ENCODE peak calls at places on chromosome 6, in ten cellular contexts. One of them, this sample, is unnamed.
A peak's percentile ranks its signal among the peaks of the same experiment; 100 is the strongest.

GRCh38 chr6:3751019-3751729 is at the start of gene PXDC1:
- DNase-seq in cardiac fibroblast: no peak
- DNase-seq in left ventricle myocardium superior: peak; percentile 54
- DNase-seq in HuH-7: peak; percentile 17
- DNase-seq in NCI-H524: no peak
- DNase-seq in activated CD4-positive, CD25-positive, alpha-beta regulatory T cell: no peak
- DNase-seq in HFFc6: no peak
- DNase-seq in activated naive CD8-positive, alpha-beta T cell treated with anti-CD3 and anti-CD28 coated beads, Interleukin-2, amount 50 U/mL, for 24 hours: peak; percentile 16
- DNase-seq in NCI-H774: no peak
- DNase-seq in HTR-8/SVneo: no peak
- DNase-seq in this sample: no peak

GRCh38 chr6:14038636-14039035 is 78.9 kb upstream of the CD83 start:
- DNase-seq in left ventricle myocardium superior: no peak
- DNase-seq in HTR-8/SVneo: no peak
- DNase-seq in HFFc6: no peak
- DNase-seq in cardiac fibroblast: peak; percentile 16
- DNase-seq in NCI-H774: peak; percentile 54
- DNase-seq in NCI-H524: peak; percentile 54
- DNase-seq in HuH-7: no peak
- DNase-seq in activated CD4-positive, CD25-positive, alpha-beta regulatory T cell: no peak
- DNase-seq in activated naive CD8-positive, alpha-beta T cell treated with anti-CD3 and anti-CD28 coated beads, Interleukin-2, amount 50 U/mL, for 24 hours: no peak
- DNase-seq in this sample: no peak

GRCh38 chr6:28880894-28881780 is 42.6 kb downstream of the TRIM27 start:
- DNase-seq in activated naive CD8-positive, alpha-beta T cell treated with anti-CD3 and anti-CD28 coated beads, Interleukin-2, amount 50 U/mL, for 24 hours: peak; percentile 81
- DNase-seq in HuH-7: no peak
- DNase-seq in cardiac fibroblast: peak; percentile 80
- DNase-seq in NCI-H774: peak; percentile 68
- DNase-seq in activated CD4-positive, CD25-positive, alpha-beta regulatory T cell: peak; percentile 55
- DNase-seq in NCI-H524: peak; percentile 78
- DNase-seq in HFFc6: peak; percentile 65
- DNase-seq in HTR-8/SVneo: no peak
- DNase-seq in left ventricle myocardium superior: peak; percentile 69
- DNase-seq in this sample: no peak

GRCh38 chr6:73942581-73942980 is 246.6 kb downstream of the CD109 start:
- DNase-seq in activated CD4-positive, CD25-positive, alpha-beta regulatory T cell: no peak
- DNase-seq in left ventricle myocardium superior: no peak
- DNase-seq in HTR-8/SVneo: no peak
- DNase-seq in activated naive CD8-positive, alpha-beta T cell treated with anti-CD3 and anti-CD28 coated beads, Interleukin-2, amount 50 U/mL, for 24 hours: no peak
- DNase-seq in NCI-H524: peak; percentile 30
- DNase-seq in NCI-H774: no peak
- DNase-seq in HuH-7: no peak
- DNase-seq in HFFc6: peak; percentile 80
- DNase-seq in cardiac fibroblast: no peak
- DNase-seq in this sample: no peak

GRCh38 chr6:134424131-134424794 is 106.4 kb upstream of the SGK1 start:
- DNase-seq in HFFc6: no peak
- DNase-seq in NCI-H524: no peak
- DNase-seq in HTR-8/SVneo: no peak
- DNase-seq in activated naive CD8-positive, alpha-beta T cell treated with anti-CD3 and anti-CD28 coated beads, Interleukin-2, amount 50 U/mL, for 24 hours: no peak
- DNase-seq in NCI-H774: no peak
- DNase-seq in activated CD4-positive, CD25-positive, alpha-beta regulatory T cell: no peak
- DNase-seq in cardiac fibroblast: peak; percentile 71
- DNase-seq in HuH-7: no peak
- DNase-seq in left ventricle myocardium superior: no peak
- DNase-seq in this sample: peak; percentile 57

GRCh38 chr6:140744648-140745320 is 1370.3 kb upstream of the CITED2 start:
- DNase-seq in activated naive CD8-positive, alpha-beta T cell treated with anti-CD3 and anti-CD28 coated beads, Interleukin-2, amount 50 U/mL, for 24 hours: no peak
- DNase-seq in cardiac fibroblast: peak; percentile 77
- DNase-seq in NCI-H774: no peak
- DNase-seq in NCI-H524: no peak
- DNase-seq in HFFc6: peak; percentile 48
- DNase-seq in activated CD4-positive, CD25-positive, alpha-beta regulatory T cell: no peak
- DNase-seq in HTR-8/SVneo: no peak
- DNase-seq in HuH-7: no peak
- DNase-seq in left ventricle myocardium superior: no peak
- DNase-seq in this sample: no peak

GRCh38 chr6:167476844-167477595 is 152.1 kb downstream of the TTLL2 start:
- DNase-seq in HFFc6: no peak
- DNase-seq in NCI-H524: peak; percentile 26
- DNase-seq in left ventricle myocardium superior: no peak
- DNase-seq in HuH-7: no peak
- DNase-seq in cardiac fibroblast: no peak
- DNase-seq in HTR-8/SVneo: no peak
- DNase-seq in activated naive CD8-positive, alpha-beta T cell treated with anti-CD3 and anti-CD28 coated beads, Interleukin-2, amount 50 U/mL, for 24 hours: no peak
- DNase-seq in NCI-H774: no peak
- DNase-seq in activated CD4-positive, CD25-positive, alpha-beta regulatory T cell: no peak
- DNase-seq in this sample: no peak

GRCh38 chr6:169782966-169783760 is 31.7 kb downstream of the ERMARD start:
- DNase-seq in HTR-8/SVneo: no peak
- DNase-seq in HuH-7: no peak
- DNase-seq in NCI-H774: no peak
- DNase-seq in left ventricle myocardium superior: no peak
- DNase-seq in HFFc6: no peak
- DNase-seq in activated naive CD8-positive, alpha-beta T cell treated with anti-CD3 and anti-CD28 coated beads, Interleukin-2, amount 50 U/mL, for 24 hours: no peak
- DNase-seq in activated CD4-positive, CD25-positive, alpha-beta regulatory T cell: no peak
- DNase-seq in NCI-H524: no peak
- DNase-seq in cardiac fibroblast: no peak
- DNase-seq in this sample: no peak

This sample was measured in AML-193.